ENCODE peak calls at places on chromosomes 1 and 21, in seven cellular contexts. Z is T-helper 9 cell, A is NCI-H748 treated with DMSO at 0.1 percent for 48 hours, T is GDM1, B is NCI-H774, H is B cell, U is T-cell. J is an unnamed sample.
A peak's percentile ranks its signal among the peaks of the same experiment; 100 is the strongest.

GRCh38 chr21:38740131-38740530 is 65.6 kb upstream of the ETS2 start:
- DNase-seq in Z (no peak), A (no peak), T (no peak), B (peak; percentile 31), H (no peak), U (no peak), J (no peak)

GRCh38 chr1:162899422-162900168 is 38.6 kb upstream of the CCDC190 start:
- DNase-seq in Z (no peak), A (no peak), T (no peak), B (no peak), H (no peak), U (no peak), J (no peak)

GRCh38 chr1:85019989-85020388 is 23.1 kb upstream of the MCOLN2 start:
- DNase-seq in Z (no peak), A (no peak), T (no peak), B (no peak), H (no peak), U (no peak), J (no peak)

GRCh38 chr1:9849691-9850441 is 26.1 kb upstream of the CLSTN1 start:
- DNase-seq in Z (no peak), A (no peak), T (no peak), B (no peak), H (peak; percentile 92), U (no peak), J (no peak)

GRCh38 chr1:103106426-103107321 is 1.6 kb downstream of the COL11A1 start:
- DNase-seq in Z (no peak), A (no peak), T (no peak), B (peak; percentile 37), H (no peak), U (no peak), J (no peak)

GRCh38 chr1:32612189-32612881 is 38.0 kb downstream of the ZBTB8OS start:
- DNase-seq in Z (peak; percentile 13), A (peak; percentile 14), T (no peak), B (peak; percentile 97), H (peak; percentile 57), U (peak; percentile 29), J (peak; percentile 16)

GRCh38 chr1:4630561-4630960 is 23.8 kb upstream of the AJAP1 start:
- DNase-seq in Z (no peak), A (no peak), T (no peak), B (no peak), H (no peak), U (no peak), J (no peak)

GRCh38 chr1:20792177-20792576 is 5.1 kb upstream of the HP1BP3 start:
- DNase-seq in Z (no peak), A (no peak), T (no peak), B (no peak), H (no peak), U (no peak), J (no peak)

GRCh38 chr1:199226163-199226562 is 587.3 kb downstream of the PTPRC start:
- DNase-seq in Z (no peak), A (no peak), T (no peak), B (no peak), H (no peak), U (no peak), J (peak; percentile 78)

GRCh38 chr1:107936498-107937481 is 28.2 kb downstream of the VAV3 start:
- DNase-seq in Z (no peak), A (no peak), T (no peak), B (no peak), H (no peak), U (peak; percentile 13), J (no peak)

GRCh38 chr1:20124451-20125057 is 5.2 kb upstream of the PLA2G2D start:
- DNase-seq in Z (no peak), A (no peak), T (no peak), B (no peak), H (no peak), U (no peak), J (no peak)